ENCODE peak calls at places on chromosome 12, in eight cellular contexts. H, Z, P, V, F, A, E and D are unnamed samples.
A peak's percentile ranks its signal among the peaks of the same experiment; 100 is the strongest.

GRCh38 chr12:124720019-124720686 is 143.5 kb downstream of the SCARB1 start:
- DNase-seq in H (peak; percentile 40), Z (no peak), P (peak; percentile 47), V (peak; percentile 77), F (peak; percentile 68), A (no peak), E (no peak), D (no peak)

GRCh38 chr12:77734489-77734888 is 96.2 kb upstream of the NAV3 start:
- DNase-seq in H (no peak), Z (peak; percentile 35), P (peak; percentile 28), V (no peak), F (peak; percentile 53), A (peak; percentile 38), E (no peak), D (no peak)

GRCh38 chr12:12663644-12664294 is 32.2 kb downstream of the GPR19 start:
- DNase-seq in H (no peak), Z (no peak), P (no peak), V (no peak), F (no peak), A (no peak), E (no peak), D (no peak)

GRCh38 chr12:131210506-131211278 is 257.0 kb downstream of the ADGRD1 start:
- DNase-seq in H (no peak), Z (no peak), P (no peak), V (no peak), F (no peak), A (no peak), E (no peak), D (peak; percentile 42)

GRCh38 chr12:96329545-96329944 is 70.7 kb downstream of the CDK17 start:
- DNase-seq in H (no peak), Z (no peak), P (no peak), V (no peak), F (no peak), A (no peak), E (no peak), D (no peak)

GRCh38 chr12:26195250-26195640 is at the start of gene SSPN:
- DNase-seq in H (no peak), Z (peak; percentile 85), P (peak; percentile 78), V (peak; percentile 4), F (peak; percentile 86), A (peak; percentile 8), E (peak; percentile 36), D (peak; percentile 92)

GRCh38 chr12:118189761-118190181 is 53.8 kb downstream of the PEBP1 start:
- DNase-seq in H (no peak), Z (peak; percentile 38), P (no peak), V (peak; percentile 32), F (peak; percentile 71), A (no peak), E (no peak), D (no peak)

GRCh38 chr12:6201199-6201608 is 1.0 kb downstream of the CD9 start:
- DNase-seq in H (no peak), Z (no peak), P (no peak), V (no peak), F (no peak), A (no peak), E (no peak), D (peak; percentile 63)

GRCh38 chr12:50546441-50547318 is 41.9 kb downstream of the DIP2B start:
- DNase-seq in H (no peak), Z (no peak), P (no peak), V (no peak), F (peak; percentile 29), A (no peak), E (no peak), D (no peak)

GRCh38 chr12:109544955-109545531 is 28.3 kb downstream of the MMAB start:
- DNase-seq in H (no peak), Z (no peak), P (no peak), V (peak; percentile 11), F (peak; percentile 24), A (no peak), E (no peak), D (no peak)

GRCh38 chr12:100128509-100128908 is 14.2 kb downstream of the BLTP3B start:
- DNase-seq in H (no peak), Z (no peak), P (no peak), V (peak; percentile 65), F (peak; percentile 76), A (no peak), E (no peak), D (peak; percentile 55)

GRCh38 chr12:94073441-94074051 is 74.8 kb upstream of the PLXNC1 start:
- DNase-seq in H (no peak), Z (no peak), P (no peak), V (no peak), F (peak; percentile 65), A (no peak), E (peak; percentile 86), D (no peak)

GRCh38 chr12:50642035-50642451 is 121.9 kb upstream of the ATF1 start:
- DNase-seq in H (no peak), Z (no peak), P (no peak), V (peak; percentile 75), F (peak; percentile 56), A (no peak), E (no peak), D (no peak)

GRCh38 chr12:11228268-11228879 is 41.1 kb downstream of the PRB3 start:
- DNase-seq in H (peak; percentile 75), Z (no peak), P (no peak), V (peak; percentile 39), F (peak; percentile 29), A (no peak), E (no peak), D (no peak)

GRCh38 chr12:44247588-44247987 is 411.7 kb downstream of the TMEM117 start:
- DNase-seq in H (peak; percentile 67), Z (no peak), P (no peak), V (no peak), F (no peak), A (no peak), E (no peak), D (no peak)

GRCh38 chr12:1531654-1532366 is 62.6 kb downstream of the FBXL14 start:
- DNase-seq in H (no peak), Z (no peak), P (no peak), V (no peak), F (no peak), A (no peak), E (no peak), D (no peak)
- H3K27me3 ChIP-seq in H (no peaks in the 10 kb centered on the region), Z (no peaks in the 10 kb centered on the region), P (peaks cover 4% of the 10 kb centered on the region), V (no peaks in the 10 kb centered on the region), F (peaks cover 7% of the 10 kb centered on the region), A (no peaks in the 10 kb centered on the region), E (peaks cover 55% of the 10 kb centered on the region), D (no peaks in the 10 kb centered on the region)

GRCh38 chr12:70251226-70251625 is 8.0 kb downstream of the CNOT2 start:
- DNase-seq in H (peak; percentile 41), Z (no peak), P (no peak), V (no peak), F (no peak), A (no peak), E (no peak), D (no peak)
- H3K27me3 ChIP-seq in H (no peaks in the 10 kb centered on the region), Z (no peaks in the 10 kb centered on the region), P (no peaks in the 10 kb centered on the region), V (no peaks in the 10 kb centered on the region), F (no peaks in the 10 kb centered on the region), A (no peaks in the 10 kb centered on the region), E (no peaks in the 10 kb centered on the region), D (no peaks in the 10 kb centered on the region)

DNA sequence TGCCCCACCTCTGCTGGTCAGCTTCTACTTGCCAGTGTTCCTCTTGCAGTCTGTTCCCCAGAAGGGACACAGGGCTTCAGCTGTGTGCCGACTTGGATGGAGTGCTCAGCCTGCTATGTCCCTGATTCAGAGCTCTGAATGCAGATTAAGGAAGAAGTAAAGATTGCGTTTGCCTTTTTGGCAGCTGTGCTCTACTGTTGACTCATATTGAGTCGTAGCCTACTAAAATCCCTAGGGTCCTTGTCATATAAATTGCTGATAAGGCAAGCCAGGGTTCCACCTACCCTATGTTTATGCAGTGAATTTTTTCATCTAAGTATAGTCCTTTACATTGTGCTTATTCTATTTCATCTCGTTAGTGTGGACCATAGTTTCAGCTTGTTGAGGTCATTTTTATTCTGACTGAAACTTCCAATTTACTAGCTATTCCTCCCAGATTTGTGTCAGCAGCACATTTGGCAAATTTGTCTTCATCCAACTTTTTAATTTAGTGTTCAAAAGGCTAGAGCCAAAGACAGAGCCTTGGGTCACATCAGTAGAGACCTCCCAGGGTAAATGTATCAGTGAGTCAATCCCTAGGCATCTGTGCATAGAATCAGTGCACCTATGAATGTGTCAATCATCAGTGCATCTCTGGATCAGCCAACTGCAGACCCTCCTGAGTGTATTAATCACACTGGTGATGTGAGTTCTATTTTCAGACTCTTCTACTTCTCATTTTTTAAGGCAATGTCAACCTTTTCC is 31.9 kb downstream of the CACNA1C start:
- DNase-seq in H (no peak), Z (no peak), P (peak; percentile 59), V (no peak), F (peak; percentile 82), A (peak; percentile 39), E (no peak), D (peak; percentile 82)
- H3K27me3 ChIP-seq in H (no peaks in the 10 kb centered on the region), Z (no peaks in the 10 kb centered on the region), P (no peaks in the 10 kb centered on the region), V (no peaks in the 10 kb centered on the region), F (no peaks in the 10 kb centered on the region), A (no peaks in the 10 kb centered on the region), E (no peaks in the 10 kb centered on the region), D (no peaks in the 10 kb centered on the region)

GRCh38 chr12:108284163-108284562 is 54.9 kb downstream of the CMKLR1 start:
- DNase-seq in H (no peak), Z (no peak), P (no peak), V (no peak), F (no peak), A (no peak), E (no peak), D (no peak)

GRCh38 chr12:108282160-108282559 is 57.0 kb downstream of the CMKLR1 start:
- DNase-seq in H (no peak), Z (no peak), P (no peak), V (no peak), F (no peak), A (no peak), E (no peak), D (no peak)

GRCh38 chr12:108285016-108285415 is 54.1 kb downstream of the CMKLR1 start:
- DNase-seq in H (no peak), Z (no peak), P (no peak), V (no peak), F (no peak), A (no peak), E (no peak), D (no peak)

GRCh38 chr12:108287227-108287626 is 51.9 kb downstream of the CMKLR1 start:
- DNase-seq in H (no peak), Z (no peak), P (no peak), V (no peak), F (no peak), A (no peak), E (no peak), D (no peak)

GRCh38 chr12:108282676-108283075 is 56.4 kb downstream of the CMKLR1 start:
- DNase-seq in H (no peak), Z (no peak), P (no peak), V (no peak), F (no peak), A (no peak), E (no peak), D (no peak)
- H3K27me3 ChIP-seq in H (no peaks in the 10 kb centered on the region), Z (no peaks in the 10 kb centered on the region), P (no peaks in the 10 kb centered on the region), V (no peaks in the 10 kb centered on the region), F (no peaks in the 10 kb centered on the region), A (no peaks in the 10 kb centered on the region), E (no peaks in the 10 kb centered on the region), D (no peaks in the 10 kb centered on the region)